ENCODE peak calls at places on chromosomes 12 and 14, in seven cellular contexts. S is transverse colon, L is mammary epithelial cell, Z is fibroblast of lung, O is heart left ventricle, G is A549, J is mucosa of descending colon. A is an unnamed sample. For H3K4me1, the result is how much of the 10 kb centered on the place peaks cover.

GRCh38 chr12:22625671-22626251 is 790 bp downstream of the ETNK1 start:
- DNase-seq in S (peak), L (peak), Z (peak), O (peak), G (peak), J (no peak), A (peak)

GRCh38 chr12:67710582-67710981 is 62.0 kb downstream of the DYRK2 start:
- DNase-seq in S (peak), L (peak), Z (peak), O (no peak), G (peak), J (peak), A (peak)

GRCh38 chr14:34374998-34375740 is 86.9 kb downstream of the SPTSSA start:
- DNase-seq in S (peak), L (peak), Z (no peak), O (no peak), G (no peak), J (no peak), A (no peak)

GRCh38 chr12:3544296-3544965 is 53.4 kb downstream of the PRMT8 start:
- DNase-seq in S (no peak), L (no peak), Z (no peak), O (no peak), G (no peak), J (no peak), A (no peak)

GRCh38 chr14:68219407-68219806 is 399.8 kb downstream of the RAD51B start:
- DNase-seq in S (no peak), L (no peak), Z (no peak), O (no peak), G (no peak), J (no peak), A (no peak)

GRCh38 chr12:11499802-11500201 is 104.4 kb upstream of the PRB2 start:
- DNase-seq in S (no peak), L (no peak), Z (no peak), O (no peak), G (no peak), J (no peak), A (no peak)

GRCh38 chr12:78306236-78306635 is 475.5 kb downstream of the NAV3 start:
- DNase-seq in S (no peak), L (no peak), Z (no peak), O (no peak), G (no peak), J (no peak), A (no peak)

GRCh38 chr14:42172304-42172703 is 565.6 kb downstream of the LRFN5 start:
- DNase-seq in S (no peak), L (no peak), Z (no peak), O (no peak), G (no peak), J (no peak), A (no peak)

GRCh38 chr12:66877886-66878285 is 199.0 kb upstream of the GRIP1 start:
- DNase-seq in S (no peak), L (no peak), Z (no peak), O (no peak), G (no peak), J (no peak), A (no peak)

GRCh38 chr12:120399531-120399930 is 30.6 kb upstream of the MSI1 start:
- DNase-seq in S (no peak), L (no peak), Z (peak), O (no peak), G (no peak), J (no peak), A (no peak)

GRCh38 chr14:49767473-49768300 is at the start of gene KLHDC2:
- DNase-seq in S (peak), L (peak), Z (peak), O (peak), G (peak), J (peak), A (peak)
- TF ChIP-seq CTCF in S (no peak), L (peak), Z (no peak), O (no peak), G (peak), J (no peak), A (peak)

GRCh38 chr14:75257241-75257640 is 21.4 kb upstream of the FOS start:
- DNase-seq in S (no peak), L (peak), Z (no peak), O (no peak), G (no peak), J (no peak), A (no peak)
- H3K4me1 ChIP-seq in S (under half), L (half or more), Z (under half), O (under half), G (under half), J (under half), A (half or more)

DNA sequence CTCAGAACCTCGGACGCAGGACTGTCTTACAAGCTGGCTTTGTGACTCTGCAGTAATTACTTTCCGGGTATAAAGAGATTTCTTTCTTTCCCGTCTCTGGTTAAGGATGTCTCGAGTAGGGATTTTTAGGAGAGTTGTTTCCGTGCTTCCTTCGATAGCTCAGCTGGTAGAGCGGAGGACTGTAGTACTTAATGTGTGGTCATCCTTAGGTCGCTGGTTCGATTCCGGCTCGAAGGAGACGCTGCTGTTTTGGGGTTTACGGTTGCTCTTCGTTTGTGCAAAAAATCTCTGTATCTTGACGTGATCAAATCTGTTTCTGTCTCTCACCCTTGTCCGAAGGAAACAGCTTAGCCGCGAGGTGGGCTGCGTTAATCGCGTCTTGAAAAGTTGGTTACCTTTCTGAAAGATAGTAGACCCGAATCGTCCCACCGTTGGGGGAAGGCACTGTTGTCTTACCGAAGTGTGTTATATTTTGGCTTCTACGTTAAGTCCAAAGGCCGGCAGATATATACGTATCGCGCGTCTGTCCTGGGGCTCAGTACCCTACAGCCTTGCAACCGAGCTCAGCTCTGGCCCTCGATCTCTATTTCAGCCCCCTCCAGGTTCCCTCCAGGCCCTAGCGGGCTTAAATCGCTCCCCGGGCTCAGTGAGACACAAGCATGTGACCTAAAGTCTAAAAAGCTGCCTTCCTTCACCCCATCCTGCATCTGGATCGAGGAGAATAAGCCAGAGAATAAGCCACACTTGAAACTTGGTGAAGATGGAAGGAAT is 1.1 kb upstream of the RNASE4 start:
- DNase-seq in S (peak), L (peak), Z (peak), O (peak), G (peak), J (peak), A (peak)
- TF ChIP-seq CTCF in S (no peak), L (no peak), Z (no peak), O (no peak), G (no peak), J (no peak), A (peak)

DNA sequence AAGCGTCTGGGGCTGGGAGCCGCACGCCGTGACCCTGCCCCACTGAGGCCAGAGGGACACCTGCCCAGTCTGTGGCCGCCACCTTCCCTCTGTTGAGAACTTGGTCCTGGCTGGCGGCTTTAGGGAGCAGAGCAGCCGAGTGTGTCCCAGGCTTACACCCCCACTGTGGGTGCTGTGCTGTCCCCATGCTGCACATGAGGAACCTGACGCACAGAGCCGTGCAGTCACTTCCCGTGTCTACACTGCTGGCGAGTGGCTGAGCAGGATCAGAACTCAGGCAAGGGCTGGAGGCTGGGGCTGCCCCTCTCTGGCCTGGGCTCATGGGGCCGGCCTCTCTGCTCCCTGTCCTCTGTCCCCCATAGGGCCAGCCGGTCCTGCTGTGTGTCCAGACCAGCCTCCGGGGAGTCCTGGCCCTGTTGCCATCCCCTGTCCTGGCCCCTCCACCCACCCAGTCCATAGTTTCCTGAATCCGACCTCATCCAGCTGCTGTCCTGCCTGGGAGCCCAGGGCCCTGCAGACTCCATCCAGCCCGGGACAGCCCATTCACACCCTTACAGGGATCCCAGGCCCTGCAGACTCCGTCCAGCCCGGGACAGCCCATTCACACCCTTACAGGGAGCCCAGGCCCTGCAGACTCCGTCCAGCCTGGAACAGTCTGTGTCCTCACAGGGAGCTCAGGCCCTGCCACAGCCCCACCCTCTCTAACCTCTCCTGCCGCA is 10.3 kb downstream of the FBRSL1 start:
- DNase-seq in S (no peak), L (no peak), Z (no peak), O (no peak), G (no peak), J (no peak), A (no peak)
- H3K4me1 ChIP-seq in S (under half), L (under half), Z (under half), O (under half), G (under half), J (under half), A (half or more)

GRCh38 chr14:23066855-23067744 is 9.8 kb upstream of the CDH24 start:
- DNase-seq in S (no peak), L (no peak), Z (no peak), O (no peak), G (no peak), J (no peak), A (no peak)
- TF ChIP-seq CTCF in S (no peak), L (no peak), Z (no peak), O (no peak), G (no peak), J (no peak), A (no peak)

DNA sequence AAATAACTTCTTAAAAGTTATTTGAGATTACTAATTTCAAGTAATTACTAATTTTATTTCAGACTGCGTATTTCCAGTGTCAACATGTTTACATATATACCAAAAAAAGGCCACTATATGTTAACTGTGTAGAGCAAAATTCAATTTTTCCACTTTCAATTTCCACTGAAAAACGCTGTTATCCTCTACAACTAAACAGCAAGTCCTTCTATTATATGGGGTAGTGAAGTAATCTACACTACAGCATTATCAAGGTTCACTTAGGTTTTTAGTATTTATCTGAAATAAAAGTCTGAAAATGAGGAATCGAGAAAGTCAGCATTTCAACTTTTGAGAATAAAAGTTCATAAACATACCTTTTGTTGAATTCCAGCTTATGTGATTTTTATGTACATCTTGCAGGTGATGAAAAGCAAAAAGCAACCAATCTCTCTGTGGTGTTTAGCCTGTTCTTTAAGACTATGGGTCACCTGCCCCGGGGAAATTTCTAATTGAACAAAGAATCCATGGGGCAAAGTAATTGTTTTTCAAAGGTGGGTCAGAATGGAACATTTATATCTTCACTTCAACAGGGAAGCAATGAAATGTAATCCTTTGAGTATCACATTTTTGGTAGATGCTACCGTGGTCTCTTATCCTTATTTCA is 3.3 kb downstream of the BTG1 start:
- DNase-seq in S (no peak), L (no peak), Z (no peak), O (no peak), G (no peak), J (no peak), A (no peak)
- H3K4me1 ChIP-seq in S (under half), L (under half), Z (under half), O (under half), G (under half), J (under half), A (under half)

GRCh38 chr14:32407170-32407569 is 78.1 kb downstream of the AKAP6 start:
- DNase-seq in S (no peak), L (no peak), Z (peak), O (no peak), G (no peak), J (no peak), A (no peak)

GRCh38 chr14:32403688-32404087 is 74.6 kb downstream of the AKAP6 start:
- DNase-seq in S (no peak), L (peak), Z (no peak), O (no peak), G (no peak), J (no peak), A (no peak)

GRCh38 chr14:32408018-32408417 is 78.9 kb downstream of the AKAP6 start:
- DNase-seq in S (no peak), L (no peak), Z (no peak), O (peak), G (no peak), J (no peak), A (no peak)

GRCh38 chr14:32404784-32405573 is 75.9 kb downstream of the AKAP6 start:
- DNase-seq in S (no peak), L (no peak), Z (no peak), O (peak), G (no peak), J (no peak), A (no peak)

GRCh38 chr14:32405856-32406255 is 76.8 kb downstream of the AKAP6 start:
- DNase-seq in S (no peak), L (no peak), Z (no peak), O (no peak), G (no peak), J (no peak), A (no peak)
- TF ChIP-seq CTCF in S (no peak), L (no peak), Z (no peak), O (no peak), G (no peak), J (no peak), A (no peak)

GRCh38 chr12:62722971-62723680 is 211.8 kb downstream of the PPM1H start:
- DNase-seq in S (no peak), L (no peak), Z (peak), O (no peak), G (no peak), J (no peak), A (no peak)

GRCh38 chr12:62726471-62726980 is 208.4 kb downstream of the PPM1H start:
- DNase-seq in S (no peak), L (no peak), Z (no peak), O (no peak), G (no peak), J (no peak), A (no peak)

GRCh38 chr12:62725781-62726180 is 209.2 kb downstream of the PPM1H start:
- DNase-seq in S (no peak), L (peak), Z (no peak), O (no peak), G (no peak), J (no peak), A (no peak)

GRCh38 chr12:62724285-62724684 is 210.7 kb downstream of the PPM1H start:
- DNase-seq in S (no peak), L (no peak), Z (no peak), O (no peak), G (no peak), J (no peak), A (no peak)

DNA sequence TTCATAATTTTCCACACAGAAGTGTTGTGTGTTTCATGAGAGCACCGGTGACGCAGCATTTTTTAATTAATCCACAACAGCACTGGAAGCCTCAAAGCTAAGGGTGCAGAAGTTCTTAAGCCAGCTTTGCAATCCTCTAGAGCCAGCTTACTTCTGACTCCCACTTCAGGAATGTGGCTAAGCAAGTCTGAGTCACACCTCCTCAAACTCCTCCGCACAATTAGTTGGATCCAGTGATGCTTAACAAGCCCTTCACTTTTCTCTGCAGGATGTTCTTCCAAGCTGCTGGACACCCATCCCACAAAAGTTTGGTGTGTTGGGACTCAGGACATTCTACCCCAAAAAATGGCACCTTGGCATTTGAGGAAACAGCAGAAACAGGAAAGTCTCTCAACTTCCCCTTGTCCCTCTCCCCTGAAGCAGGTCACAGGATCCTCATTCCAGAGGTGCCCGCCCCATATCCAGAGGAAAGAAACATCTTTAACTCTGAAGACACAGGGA is 210.0 kb downstream of the PPM1H start:
- DNase-seq in S (peak), L (peak), Z (peak), O (no peak), G (peak), J (no peak), A (peak)
- H3K4me1 ChIP-seq in S (under half), L (under half), Z (under half), O (under half), G (half or more), J (under half), A (under half)

A was measured in body of pancreas.